ENCODE peak calls at places on chromosomes 12 and 14, in nine cellular contexts. V is HepG2, E is HL-60, B is A549, F is SK-N-SH, H is GM12878, J is HCT116, X is GM23338, M is K562. T is an unnamed sample.

GRCh38 chr12:15164997-15165659 is 56.1 kb downstream of the RERG start:
- DNase-seq in X (peak; percentile 29), E (no peak), M (no peak), V (no peak), J (no peak), F (no peak), H (no peak), B (peak; percentile 4), T (no peak)

GRCh38 chr12:87847147-87847546 is 182.1 kb downstream of the C12orf50 start:
- DNase-seq in B (no peak), M (no peak), J (no peak), H (no peak), E (no peak), F (no peak), X (peak; percentile 47), V (no peak), T (no peak)

GRCh38 chr12:5081016-5081415 is 37.3 kb downstream of the KCNA5 start:
- DNase-seq in V (no peak), X (peak; percentile 72), M (peak; percentile 6), H (no peak), B (no peak), J (no peak), E (no peak), F (no peak), T (no peak)

GRCh38 chr14:24673534-24674203 is 39.7 kb upstream of the GZMB start:
- DNase-seq in X (no peak), F (no peak), E (no peak), J (no peak), B (no peak), H (peak; percentile 71), V (no peak), M (no peak), T (no peak)

GRCh38 chr14:21070083-21070609 is at the start of gene ARHGEF40:
- DNase-seq in V (no peak), E (no peak), M (peak; percentile 64), H (no peak), X (peak; percentile 60), B (no peak), F (peak; percentile 87), J (no peak), T (no peak)

GRCh38 chr12:30345735-30346445 is 349.8 kb downstream of the IPO8 start:
- DNase-seq in E (no peak), B (no peak), J (no peak), H (no peak), M (no peak), F (no peak), X (no peak), V (no peak), T (no peak)

GRCh38 chr12:84397279-84397678 is 515.3 kb downstream of the SLC6A15 start:
- DNase-seq in E (no peak), X (no peak), V (no peak), J (no peak), H (no peak), F (peak; percentile 6), M (no peak), B (no peak), T (no peak)

GRCh38 chr14:68819260-68819691 is 26.4 kb upstream of the ZFP36L1 start:
- DNase-seq in V (no peak), F (peak; percentile 5), E (no peak), J (peak; percentile 90), M (peak; percentile 49), X (peak; percentile 71), B (peak; percentile 61), H (no peak), T (no peak)

GRCh38 chr14:75566321-75566720 is 12.1 kb upstream of the FLVCR2 start:
- DNase-seq in J (no peak), H (no peak), M (no peak), B (no peak), X (no peak), F (no peak), V (no peak), E (no peak), T (peak; percentile 72)

GRCh38 chr14:75566752-75567151 is 11.7 kb upstream of the FLVCR2 start:
- DNase-seq in F (no peak), M (no peak), J (no peak), H (no peak), V (no peak), B (no peak), E (no peak), X (no peak), T (no peak)

GRCh38 chr14:75562494-75562893 is 15.9 kb upstream of the FLVCR2 start:
- DNase-seq in J (no peak), E (no peak), V (no peak), H (no peak), X (no peak), M (no peak), F (no peak), B (no peak), T (no peak)

GRCh38 chr14:75562048-75562447 is 16.4 kb upstream of the FLVCR2 start:
- DNase-seq in F (no peak), X (no peak), V (no peak), H (no peak), B (no peak), M (no peak), J (no peak), E (no peak), T (no peak)

GRCh38 chr14:75563931-75564330 is 14.5 kb upstream of the FLVCR2 start:
- DNase-seq in X (no peak), J (no peak), M (no peak), F (no peak), V (no peak), H (no peak), B (no peak), E (no peak), T (no peak)
- TF ChIP-seq REST in X (no peak), J (no peak), M (no peak), F (no peak), V (no peak), H (no peak), B (no peak), E (no peak), T (no peak)

GRCh38 chr12:2092354-2092753 is 39.6 kb downstream of the CACNA1C start:
- DNase-seq in X (no peak), M (no peak), E (no peak), B (no peak), F (no peak), H (no peak), V (no peak), J (no peak), T (no peak)

GRCh38 chr12:2097617-2098016 is 44.8 kb downstream of the CACNA1C start:
- DNase-seq in E (no peak), F (no peak), H (no peak), J (no peak), B (no peak), M (no peak), V (no peak), X (no peak), T (no peak)

GRCh38 chr12:2094597-2094996 is 41.8 kb downstream of the CACNA1C start:
- DNase-seq in J (no peak), X (no peak), F (no peak), M (no peak), V (no peak), B (no peak), E (peak; percentile 76), H (no peak), T (no peak)

GRCh38 chr12:2095878-2096277 is 43.1 kb downstream of the CACNA1C start:
- DNase-seq in J (no peak), F (no peak), M (no peak), H (no peak), X (no peak), E (no peak), B (no peak), V (no peak), T (no peak)

DNA sequence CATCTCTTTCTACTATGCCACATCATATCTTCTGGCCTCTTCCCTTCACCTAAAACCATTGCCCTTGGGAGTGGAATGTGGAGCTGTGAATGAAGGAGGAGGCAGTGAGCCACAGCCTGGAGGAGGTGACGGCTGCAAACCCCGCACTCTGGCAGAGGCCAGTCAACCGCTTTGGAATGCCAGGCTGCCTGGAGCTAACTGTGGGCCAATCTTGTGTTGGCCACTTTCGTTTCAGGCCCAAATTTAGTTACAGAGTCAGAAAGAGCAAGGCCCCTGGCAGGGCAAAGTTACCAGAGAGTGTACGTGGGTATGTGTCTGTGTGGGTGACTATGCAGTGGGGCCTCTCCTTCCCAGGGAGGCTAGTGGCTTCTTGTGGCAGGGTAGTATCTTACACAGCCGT is 40.1 kb downstream of the CACNA1C start:
- DNase-seq in F (no peak), J (no peak), E (no peak), H (no peak), X (no peak), V (no peak), B (no peak), M (no peak), T (no peak)
- TF ChIP-seq CTCF in F (no peak), J (no peak), E (no peak), H (no peak), X (no peak), V (no peak), B (no peak), M (no peak), T (no peak)

GRCh38 chr12:124909831-124910560 is 4.5 kb downstream of the UBC start:
- DNase-seq in V (no peak), F (no peak), H (no peak), B (peak; percentile 82), M (no peak), J (no peak), E (no peak), X (no peak), T (no peak)
- H3K27ac ChIP-seq in V (peak overlapping the region; percentile 14), F (peak overlapping the region; percentile 11), H (no peak overlapping the region), B (peak overlapping the region; percentile 67), M (peak overlapping the region; percentile 12), J (peak overlapping the region; percentile 40), E (no peak overlapping the region), X (peak overlapping the region; percentile 63), T (peak overlapping the region; percentile 70)

DNA sequence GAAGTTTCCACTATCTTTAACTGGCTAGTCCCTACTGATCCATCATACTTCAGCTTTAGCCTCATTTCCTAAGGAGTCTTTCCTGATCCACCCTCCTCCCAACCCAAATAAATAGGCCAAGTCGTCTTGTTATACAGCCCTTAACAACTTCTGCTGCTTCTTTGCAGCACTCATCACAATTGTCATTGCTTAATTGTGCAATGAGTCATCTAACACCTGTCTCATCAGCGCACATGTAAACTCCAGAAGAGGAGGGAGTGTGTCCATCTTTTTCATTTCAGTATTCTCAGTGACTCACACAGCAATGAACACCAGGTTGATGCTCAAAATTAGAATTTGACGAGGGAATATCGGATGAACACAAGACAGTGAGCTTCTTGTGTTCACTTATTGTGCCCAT is 87.3 kb downstream of the SUDS3 start:
- DNase-seq in F (no peak), X (no peak), V (no peak), E (no peak), J (no peak), M (no peak), B (no peak), H (no peak), T (no peak)
- TF ChIP-seq REST in F (no peak), X (no peak), V (no peak), E (no peak), J (no peak), M (no peak), B (no peak), H (no peak), T (no peak)

DNA sequence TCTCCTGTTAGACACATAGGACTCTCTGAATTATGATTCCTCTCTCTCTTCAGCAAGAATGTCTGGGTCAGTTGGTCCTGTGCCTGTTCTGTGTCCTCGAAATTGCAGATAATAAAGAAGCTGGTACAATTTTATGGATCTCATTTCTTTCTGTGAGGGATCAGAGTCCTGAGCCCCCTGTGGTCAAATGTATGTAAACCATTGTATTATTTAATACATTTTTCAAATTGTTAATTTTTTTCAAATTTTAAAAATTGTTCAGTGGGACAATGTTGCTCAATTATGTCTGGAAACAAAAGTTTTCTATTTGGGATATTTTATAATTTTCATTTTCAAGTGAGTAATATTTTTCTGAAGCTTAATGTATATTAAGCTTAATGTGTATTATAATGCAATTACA is 513.5 kb downstream of the CCER1 start:
- DNase-seq in F (no peak), X (no peak), M (no peak), H (no peak), E (no peak), V (no peak), B (no peak), J (no peak), T (no peak)
- TF ChIP-seq CTCF in F (peak; percentile 8), X (no peak), M (no peak), H (no peak), E (no peak), V (no peak), B (no peak), J (no peak), T (no peak)

T was measured in Panc1.